ENCODE peak calls at places on chromosomes 13 and 19, in seven cellular contexts. U is NCI-H1417, R is RCC 7860, F is stomach, P is NCI-H2029, K is NCI-H1092 treated with DMSO at 0.1 percent for 48 hours, S is neural progenitor cell. Z is an unnamed sample.

GRCh38 chr13:72346716-72347115 is 380.7 kb downstream of the MZT1 start:
- DNase-seq in R (no peak), P (no peak), U (no peak), S (peak), F (no peak), K (no peak), Z (no peak)

GRCh38 chr13:48873598-48873997 is 102.1 kb upstream of the FNDC3A start:
- DNase-seq in S (peak), P (no peak), K (no peak), R (no peak), F (no peak), U (no peak), Z (no peak)

GRCh38 chr19:47483200-47483599 is 819 bp downstream of the KPTN start:
- DNase-seq in P (no peak), F (no peak), S (no peak), R (no peak), K (no peak), U (no peak), Z (no peak)

GRCh38 chr13:71729441-71729840 is 137.6 kb downstream of the DACH1 start:
- DNase-seq in F (no peak), S (no peak), K (no peak), P (no peak), U (no peak), R (no peak), Z (no peak)

GRCh38 chr19:17724655-17725054 is 5.4 kb downstream of the MAP1S start:
- DNase-seq in F (no peak), K (no peak), P (no peak), U (no peak), R (no peak), S (no peak), Z (no peak)

GRCh38 chr19:44303976-44304568 is 753 bp downstream of the ZNF235 start:
- DNase-seq in K (peak), U (peak), F (no peak), P (no peak), S (peak), R (no peak), Z (no peak)

GRCh38 chr13:112443191-112444000 is 67.2 kb downstream of the SPACA7 start:
- DNase-seq in F (peak), U (peak), S (peak), K (peak), P (no peak), R (no peak), Z (no peak)

GRCh38 chr13:21365574-21365973 is 93.5 kb downstream of the ZDHHC20 start:
- DNase-seq in F (no peak), P (no peak), S (no peak), U (no peak), R (no peak), K (no peak), Z (no peak)

GRCh38 chr19:5811117-5811516 is 6.2 kb downstream of the NRTN start:
- DNase-seq in S (no peak), U (no peak), F (no peak), R (no peak), P (no peak), K (no peak), Z (no peak)

GRCh38 chr19:41997121-41997850 is 3.3 kb upstream of the ATP1A3 start:
- DNase-seq in P (no peak), U (peak), K (peak), F (peak), R (no peak), S (peak), Z (peak)

GRCh38 chr19:46716013-46716671 is 772 bp downstream of the PRKD2 start:
- DNase-seq in R (no peak), U (no peak), S (peak), P (no peak), F (peak), K (no peak), Z (no peak)

GRCh38 chr19:39160523-39160861 is 34.9 kb downstream of the PAK4 start:
- DNase-seq in K (no peak), S (no peak), R (no peak), F (peak), P (no peak), U (no peak), Z (no peak)

GRCh38 chr19:55391702-55392615 is 6.2 kb downstream of the RPL28 start:
- DNase-seq in F (no peak), S (no peak), K (no peak), R (no peak), U (no peak), P (no peak), Z (no peak)

Z was measured in NCI-H2227 treated with DMSO at 0.1 percent for 48 hours.